ENCODE peak calls at places on chromosomes 4 and X, in nine cellular contexts. N, V, U, Q, H, T, A, I and G are unnamed samples.
A peak's percentile ranks its signal among the peaks of the same experiment; 100 is the strongest.

GRCh38 chr4:122914292-122914904 is 8.0 kb downstream of the NUDT6 start:
- DNase-seq in Q (peak; percentile 33), I (no peak), A (no peak), U (no peak), N (no peak), T (no peak), H (no peak), V (peak; percentile 15), G (peak; percentile 31)

GRCh38 chrX:1393871-1394615 is 2.1 kb upstream of the SLC25A6 start:
- DNase-seq in N (no peak), U (no peak), A (no peak), T (peak; percentile 2), V (no peak), H (no peak), Q (no peak), I (peak; percentile 5), G (no peak)

GRCh38 chr4:15339732-15340131 is 88.1 kb upstream of the C1QTNF7 start:
- DNase-seq in N (no peak), A (no peak), Q (no peak), T (no peak), I (no peak), H (no peak), V (no peak), U (no peak), G (no peak)

GRCh38 chr4:139921551-139922184 is 232.3 kb downstream of the MAML3 start:
- DNase-seq in N (no peak), A (no peak), V (no peak), T (no peak), H (no peak), Q (no peak), U (no peak), I (no peak), G (no peak)

GRCh38 chr4:85402371-85402770 is 72.6 kb upstream of the ARHGAP24 start:
- DNase-seq in N (no peak), U (peak; percentile 60), I (no peak), V (no peak), A (no peak), H (no peak), Q (no peak), T (no peak), G (no peak)

GRCh38 chr4:85968945-85969830 is 390.7 kb downstream of the MAPK10 start:
- DNase-seq in A (peak; percentile 54), U (peak; percentile 43), N (no peak), T (no peak), I (no peak), Q (peak; percentile 26), V (no peak), H (peak; percentile 57), G (peak; percentile 27)

GRCh38 chr4:23680616-23681518 is 209.0 kb downstream of the PPARGC1A start:
- DNase-seq in T (no peak), Q (no peak), A (peak; percentile 3), I (no peak), U (no peak), V (no peak), H (no peak), N (no peak), G (no peak)

GRCh38 chr4:7675612-7676320 is 241.0 kb upstream of the PSAPL1 start:
- DNase-seq in N (no peak), T (no peak), V (no peak), I (no peak), H (no peak), U (no peak), A (no peak), Q (no peak), G (no peak)

GRCh38 chrX:96576358-96576757 is 108.3 kb upstream of the DIAPH2 start:
- DNase-seq in Q (no peak), T (no peak), A (no peak), V (no peak), U (peak; percentile 0), N (no peak), H (no peak), I (no peak), G (no peak)

GRCh38 chr4:16411691-16412090 is 185.4 kb upstream of the TAPT1 start:
- DNase-seq in U (no peak), I (no peak), V (no peak), H (no peak), N (no peak), A (no peak), T (no peak), Q (no peak), G (no peak)

GRCh38 chr4:48388504-48389154 is 47.3 kb downstream of the SLAIN2 start:
- DNase-seq in Q (no peak), U (peak; percentile 8), H (no peak), V (no peak), T (no peak), N (no peak), A (no peak), I (no peak), G (no peak)

GRCh38 chrX:40947276-40947675 is 138.0 kb upstream of the USP9X start:
- DNase-seq in V (no peak), A (no peak), I (no peak), N (no peak), U (peak; percentile 35), H (no peak), T (peak; percentile 27), Q (no peak), G (no peak)

GRCh38 chrX:77264490-77264889 is 182.7 kb upstream of the FGF16 start:
- DNase-seq in T (no peak), H (no peak), N (no peak), Q (no peak), U (no peak), V (no peak), A (no peak), I (no peak), G (no peak)

GRCh38 chr4:76955187-76955586 is 5.6 kb downstream of the SEPTIN11 start:
- DNase-seq in N (no peak), U (no peak), I (no peak), Q (no peak), V (no peak), H (no peak), T (no peak), A (no peak), G (no peak)

GRCh38 chrX:14006489-14006888 is 23.2 kb downstream of the GEMIN8 start:
- DNase-seq in N (no peak), H (no peak), I (no peak), V (no peak), U (no peak), T (no peak), Q (no peak), A (no peak), G (no peak)